ENCODE peak calls at places on chromosomes 6 and 20, in seven cellular contexts. W is coronary artery; S is C1 segment of cervical spinal cord; R is T-helper 22 cell; B is effector CD4-positive, alpha-beta T cell; G is activated CD4-positive, CD25-positive, alpha-beta regulatory T cell; E is right cardiac atrium. T is an unnamed sample.

GRCh38 chr6:128519132-128519930 is 1.1 kb downstream of the PTPRK start:
- DNase-seq in E (peak; percentile 75), R (no peak), S (peak; percentile 75), B (no peak), W (peak; percentile 79), G (no peak), T (peak; percentile 18)

GRCh38 chr20:19222520-19223040 is 10.1 kb downstream of the SLC24A3 start:
- DNase-seq in E (no peak), W (no peak), B (no peak), G (no peak), S (no peak), R (no peak), T (no peak)

GRCh38 chr20:38726849-38727601 is 2.7 kb downstream of the SLC32A1 start:
- DNase-seq in G (no peak), E (no peak), W (no peak), R (peak; percentile 23), S (no peak), B (peak; percentile 26), T (peak; percentile 21)

GRCh38 chr6:4603291-4603690 is 172.9 kb upstream of the CDYL start:
- DNase-seq in R (no peak), E (peak; percentile 63), B (no peak), G (no peak), W (no peak), S (no peak), T (no peak)

GRCh38 chr6:22906091-22906549 is 336.8 kb downstream of the HDGFL1 start:
- DNase-seq in S (no peak), B (no peak), R (no peak), G (no peak), W (no peak), E (no peak), T (no peak)

GRCh38 chr6:136077834-136078576 is 172.1 kb downstream of the MTFR2 start:
- DNase-seq in R (no peak), G (no peak), B (no peak), S (no peak), W (no peak), E (no peak), T (no peak)

GRCh38 chr20:61817061-61817460 is 248.6 kb downstream of the TAF4 start:
- DNase-seq in S (no peak), R (no peak), W (no peak), G (no peak), B (no peak), E (no peak), T (no peak)

GRCh38 chr6:34391023-34391485 is 1.4 kb downstream of the NUDT3 start:
- DNase-seq in W (no peak), G (no peak), B (no peak), S (peak; percentile 18), E (no peak), R (no peak), T (no peak)

GRCh38 chr20:9025643-9026042 is 43.2 kb upstream of the PLCB4 start:
- DNase-seq in W (no peak), G (no peak), E (no peak), S (no peak), R (no peak), B (no peak), T (no peak)

GRCh38 chr6:25042599-25042936 is 106.8 kb upstream of the RIPOR2 start:
- DNase-seq in B (peak; percentile 32), R (peak; percentile 42), G (no peak), S (no peak), W (no peak), E (no peak), T (no peak)

GRCh38 chr6:39339111-39339510 is 16.6 kb upstream of the KCNK16 start:
- DNase-seq in S (no peak), E (no peak), B (no peak), W (no peak), G (no peak), R (no peak), T (no peak)

GRCh38 chr20:53444386-53444785 is 149.3 kb downstream of the ZNF217 start:
- DNase-seq in R (no peak), E (no peak), B (no peak), S (no peak), G (no peak), W (no peak), T (no peak)

GRCh38 chr6:128491041-128491642 is 29.3 kb downstream of the PTPRK start:
- DNase-seq in R (no peak), W (no peak), G (no peak), B (no peak), E (no peak), S (no peak), T (no peak)

GRCh38 chr6:146153040-146153758 is 124.3 kb downstream of the GRM1 start:
- DNase-seq in B (no peak), W (no peak), G (no peak), R (no peak), E (no peak), S (no peak), T (no peak)

GRCh38 chr6:17842934-17843821 is 136.5 kb upstream of the NUP153 start:
- DNase-seq in G (no peak), S (no peak), R (no peak), W (no peak), E (no peak), B (no peak), T (no peak)

GRCh38 chr6:47633141-47633540 is 65.2 kb upstream of the ADGRF4 start:
- DNase-seq in W (no peak), R (no peak), S (no peak), E (no peak), G (no peak), B (no peak), T (no peak)

GRCh38 chr6:17086469-17086868 is 15.4 kb upstream of the STMND1 start:
- DNase-seq in W (no peak), G (no peak), E (no peak), S (no peak), R (no peak), B (no peak), T (no peak)

GRCh38 chr6:30885481-30885998 is 1.2 kb downstream of the DDR1 start:
- DNase-seq in R (no peak), E (no peak), W (no peak), G (no peak), S (peak; percentile 51), B (no peak), T (no peak)

GRCh38 chr6:21666200-21666671 is 72.7 kb downstream of the SOX4 start:
- DNase-seq in S (no peak), W (no peak), B (no peak), R (no peak), G (no peak), E (peak; percentile 68), T (no peak)

GRCh38 chr20:62508641-62509051 is 32.9 kb upstream of the GATA5 start:
- DNase-seq in R (no peak), S (no peak), E (no peak), B (no peak), W (no peak), G (no peak), T (no peak)

GRCh38 chr6:167212716-167213011 is 54.9 kb upstream of the GPR31 start:
- DNase-seq in B (no peak), W (peak; percentile 49), G (no peak), R (no peak), S (no peak), E (no peak), T (no peak)

GRCh38 chr20:1204061-1204460 is 807 bp downstream of the C20orf202 start:
- DNase-seq in W (no peak), S (no peak), R (no peak), B (no peak), E (no peak), G (no peak), T (no peak)

GRCh38 chr6:38522322-38522721 is 117.4 kb downstream of the BTBD9 start:
- DNase-seq in G (no peak), S (no peak), R (no peak), B (no peak), W (no peak), E (no peak), T (no peak)

GRCh38 chr20:45365444-45365970 is 2.6 kb downstream of the SYS1 start:
- DNase-seq in R (no peak), B (no peak), E (no peak), S (no peak), G (no peak), W (no peak), T (no peak)

GRCh38 chr20:64166712-64167615 is 2.7 kb downstream of the MYT1 start:
- DNase-seq in W (no peak), R (no peak), E (peak; percentile 31), G (no peak), S (no peak), B (no peak), T (no peak)

GRCh38 chr6:1592852-1593251 is 16.9 kb upstream of the FOXC1 start:
- DNase-seq in E (no peak), R (no peak), B (no peak), W (no peak), S (no peak), G (no peak), T (no peak)

GRCh38 chr20:48374986-48375715 is 452.6 kb downstream of the PREX1 start:
- DNase-seq in B (no peak), R (no peak), E (no peak), S (no peak), G (no peak), W (no peak), T (no peak)

GRCh38 chr6:31479933-31480535 is 17.9 kb upstream of the MICB start:
- DNase-seq in E (no peak), S (no peak), W (no peak), G (no peak), B (no peak), R (no peak), T (no peak)

GRCh38 chr20:58175425-58175824 is 53.0 kb downstream of the ANKRD60 start:
- DNase-seq in E (no peak), R (no peak), S (no peak), B (no peak), W (no peak), G (no peak), T (no peak)

GRCh38 chr6:26249959-26250805 is 114.8 kb upstream of the BTN3A2 start:
- DNase-seq in B (peak; percentile 63), G (peak; percentile 57), R (peak; percentile 60), S (no peak), W (no peak), E (peak; percentile 68), T (peak; percentile 28)

GRCh38 chr20:5643936-5644335 is 106.3 kb upstream of the SHLD1 start:
- DNase-seq in R (no peak), G (no peak), W (no peak), S (no peak), B (no peak), E (no peak), T (no peak)

GRCh38 chr20:14948416-14948815 is 611.0 kb upstream of the FLRT3 start:
- DNase-seq in S (no peak), B (no peak), G (no peak), R (no peak), E (no peak), W (no peak), T (no peak)

GRCh38 chr20:10716855-10717254 is 43.1 kb upstream of the JAG1 start:
- DNase-seq in B (no peak), E (no peak), G (no peak), R (no peak), S (no peak), W (no peak), T (no peak)

GRCh38 chr6:170224694-170225660 is 65.9 kb downstream of the DLL1 start:
- DNase-seq in B (no peak), R (no peak), E (no peak), S (no peak), G (no peak), W (no peak), T (no peak)

GRCh38 chr20:52447232-52447566 is 255.6 kb upstream of the ZFP64 start:
- DNase-seq in G (no peak), B (no peak), E (no peak), R (no peak), S (no peak), W (no peak), T (no peak)

T was measured in activated naive CD4-positive, alpha-beta T cell.